ENCODE peak calls at places on chromosomes 1 and 21, in ten cellular contexts. P is body of pancreas, R is lower leg skin, V is uterus, J is adrenal gland, O is NB4, F is tibial nerve, Z is gastrocnemius medialis, G is ovary, E is esophagus muscularis mucosa. C is an unnamed sample.

GRCh38 chr1:73463848-73464247 is 734.1 kb downstream of the LRRIQ3 start:
- DNase-seq in P (no peak), R (no peak), V (no peak), J (no peak), O (no peak), F (no peak), Z (no peak), G (no peak), E (no peak), C (no peak)

GRCh38 chr21:22791986-22792560 is 1793.9 kb downstream of the NCAM2 start:
- DNase-seq in P (peak), R (no peak), V (no peak), J (peak), O (peak), F (peak), Z (no peak), G (no peak), E (no peak), C (no peak)

GRCh38 chr1:3273447-3273846 is 181.0 kb upstream of the ARHGEF16 start:
- DNase-seq in P (no peak), R (no peak), V (no peak), J (no peak), O (no peak), F (no peak), Z (no peak), G (no peak), E (no peak), C (no peak)

GRCh38 chr21:35529141-35529863 is 480.2 kb upstream of the RUNX1 start:
- DNase-seq in P (no peak), R (no peak), V (no peak), J (peak), O (peak), F (no peak), Z (no peak), G (no peak), E (no peak), C (no peak)

GRCh38 chr1:178895928-178896327 is 25.1 kb upstream of the ANGPTL1 start:
- DNase-seq in P (no peak), R (no peak), V (no peak), J (peak), O (no peak), F (no peak), Z (no peak), G (no peak), E (no peak), C (no peak)

GRCh38 chr21:35932232-35932911 is 128.0 kb downstream of the SETD4 start:
- DNase-seq in P (peak), R (peak), V (peak), J (peak), O (peak), F (peak), Z (peak), G (peak), E (peak), C (peak)

GRCh38 chr1:17893891-17894631 is 138.9 kb downstream of the ACTL8 start:
- DNase-seq in P (no peak), R (peak), V (no peak), J (no peak), O (no peak), F (no peak), Z (no peak), G (no peak), E (no peak), C (no peak)

GRCh38 chr1:40439247-40439646 is 11.0 kb upstream of the ZFP69B start:
- DNase-seq in P (no peak), R (no peak), V (no peak), J (no peak), O (no peak), F (no peak), Z (no peak), G (no peak), E (no peak), C (no peak)

GRCh38 chr1:219477861-219478260 is 135.0 kb downstream of the ZC3H11B start:
- DNase-seq in P (no peak), R (peak), V (no peak), J (no peak), O (no peak), F (no peak), Z (no peak), G (no peak), E (no peak), C (no peak)

GRCh38 chr1:162417650-162418049 is 5.7 kb upstream of the SH2D1B start:
- DNase-seq in P (no peak), R (no peak), V (no peak), J (no peak), O (no peak), F (no peak), Z (no peak), G (no peak), E (no peak), C (no peak)

GRCh38 chr1:113399063-113399583 is 8.8 kb downstream of the MAGI3 start:
- DNase-seq in P (no peak), R (no peak), V (no peak), J (no peak), O (no peak), F (no peak), Z (no peak), G (no peak), E (no peak), C (no peak)

GRCh38 chr1:209207701-209208286 is 375.7 kb upstream of the CAMK1G start:
- DNase-seq in P (peak), R (peak), V (peak), J (peak), O (peak), F (peak), Z (no peak), G (peak), E (no peak), C (peak)

GRCh38 chr1:9275161-9275560 is 17.5 kb upstream of the SPSB1 start:
- DNase-seq in P (no peak), R (no peak), V (no peak), J (no peak), O (no peak), F (no peak), Z (no peak), G (no peak), E (no peak), C (no peak)

GRCh38 chr1:15418811-15419515 is 9.3 kb downstream of the EFHD2 start:
- DNase-seq in P (peak), R (no peak), V (no peak), J (peak), O (no peak), F (no peak), Z (no peak), G (no peak), E (no peak), C (no peak)

GRCh38 chr1:17120962-17121837 is 1.9 kb upstream of the PADI2 start:
- DNase-seq in P (no peak), R (no peak), V (no peak), J (peak), O (peak), F (no peak), Z (no peak), G (no peak), E (no peak), C (no peak)

GRCh38 chr21:33668180-33668579 is 25.9 kb downstream of the ITSN1 start:
- DNase-seq in P (no peak), R (no peak), V (no peak), J (peak), O (no peak), F (no peak), Z (no peak), G (no peak), E (no peak), C (no peak)

GRCh38 chr1:10195570-10195969 is 14.8 kb upstream of the KIF1B start:
- DNase-seq in P (no peak), R (no peak), V (no peak), J (no peak), O (no peak), F (no peak), Z (no peak), G (no peak), E (no peak), C (no peak)

GRCh38 chr1:183306317-183307042 is 111.7 kb downstream of the NMNAT2 start:
- DNase-seq in P (peak), R (no peak), V (no peak), J (peak), O (peak), F (no peak), Z (no peak), G (no peak), E (no peak), C (no peak)

GRCh38 chr1:185916866-185917265 is 182.7 kb downstream of the HMCN1 start:
- DNase-seq in P (no peak), R (no peak), V (no peak), J (no peak), O (no peak), F (no peak), Z (no peak), G (no peak), E (no peak), C (no peak)

GRCh38 chr1:89085781-89086180 is 20.8 kb upstream of the GBP1 start:
- DNase-seq in P (peak), R (no peak), V (no peak), J (no peak), O (peak), F (no peak), Z (no peak), G (no peak), E (no peak), C (peak)

GRCh38 chr1:193558491-193559028 is 372.1 kb upstream of the B3GALT2 start:
- DNase-seq in P (no peak), R (no peak), V (no peak), J (peak), O (no peak), F (peak), Z (no peak), G (peak), E (no peak), C (no peak)

GRCh38 chr21:41600961-41601572 is 93.1 kb upstream of the TMPRSS2 start:
- DNase-seq in P (no peak), R (peak), V (no peak), J (no peak), O (no peak), F (no peak), Z (no peak), G (no peak), E (no peak), C (no peak)

GRCh38 chr1:51326839-51327238 is 3.5 kb downstream of the TTC39A start:
- DNase-seq in P (no peak), R (no peak), V (no peak), J (no peak), O (no peak), F (no peak), Z (no peak), G (no peak), E (no peak), C (no peak)

GRCh38 chr1:56844709-56845108 is 9.9 kb upstream of the C8A start:
- DNase-seq in P (no peak), R (no peak), V (no peak), J (no peak), O (no peak), F (no peak), Z (no peak), G (no peak), E (peak), C (no peak)

GRCh38 chr1:226702957-226703831 is 35.9 kb downstream of the ITPKB start:
- DNase-seq in P (peak), R (peak), V (peak), J (peak), O (peak), F (peak), Z (peak), G (peak), E (no peak), C (peak)

GRCh38 chr1:155247667-155248563 is 7.4 kb downstream of the ENTREP3 start:
- DNase-seq in P (no peak), R (no peak), V (no peak), J (no peak), O (no peak), F (no peak), Z (no peak), G (no peak), E (no peak), C (no peak)

GRCh38 chr1:155241851-155242264 is 13.4 kb downstream of the ENTREP3 start:
- DNase-seq in P (no peak), R (no peak), V (no peak), J (peak), O (peak), F (no peak), Z (no peak), G (no peak), E (no peak), C (no peak)

GRCh38 chr1:155245163-155245524 is 10.1 kb downstream of the ENTREP3 start:
- DNase-seq in P (no peak), R (no peak), V (no peak), J (no peak), O (no peak), F (no peak), Z (no peak), G (no peak), E (no peak), C (no peak)

GRCh38 chr1:155242805-155243358 is 12.4 kb downstream of the ENTREP3 start:
- DNase-seq in P (no peak), R (no peak), V (no peak), J (no peak), O (no peak), F (no peak), Z (no peak), G (no peak), E (no peak), C (no peak)

GRCh38 chr1:155244368-155245162 is 10.7 kb downstream of the ENTREP3 start:
- DNase-seq in P (peak), R (peak), V (peak), J (peak), O (peak), F (peak), Z (peak), G (peak), E (peak), C (peak)
- TF ChIP-seq CTCF in P (peak), R (peak), V (peak), J (peak), O (peak), F (peak), Z (peak), G (peak), E (peak), C (no peak)

GRCh38 chr1:153921080-153921802 is 1.5 kb downstream of the GATAD2B start:
- DNase-seq in P (no peak), R (no peak), V (no peak), J (no peak), O (no peak), F (no peak), Z (no peak), G (no peak), E (no peak), C (no peak)
- TF ChIP-seq POLR2A in P (no peak), R (no peak), V (no peak), J (no peak), O (no peak), F (no peak), Z (no peak), G (no peak), E (no peak), C (no peak)

GRCh38 chr21:39180429-39181019 is 2.7 kb downstream of the PSMG1 start:
- DNase-seq in P (no peak), R (no peak), V (no peak), J (no peak), O (peak), F (no peak), Z (no peak), G (no peak), E (no peak), C (no peak)
- TF ChIP-seq CTCF in P (no peak), R (no peak), V (no peak), J (peak), O (peak), F (no peak), Z (no peak), G (no peak), E (no peak), C (peak)

GRCh38 chr1:174401075-174401474 is 46.7 kb upstream of the GPR52 start:
- DNase-seq in P (no peak), R (no peak), V (no peak), J (no peak), O (no peak), F (no peak), Z (no peak), G (no peak), E (no peak), C (no peak)
- TF ChIP-seq POLR2A in P (no peak), R (no peak), V (no peak), J (no peak), O (no peak), F (no peak), Z (no peak), G (no peak), E (no peak), C (no peak)

GRCh38 chr1:11999236-11999635 is 19.0 kb downstream of the MFN2 start:
- DNase-seq in P (no peak), R (no peak), V (no peak), J (no peak), O (no peak), F (no peak), Z (no peak), G (no peak), E (no peak), C (no peak)

GRCh38 chr1:12001996-12002493 is 17.3 kb upstream of the MIIP start:
- DNase-seq in P (no peak), R (no peak), V (no peak), J (no peak), O (no peak), F (no peak), Z (peak), G (no peak), E (no peak), C (peak)

GRCh38 chr1:12003762-12004161 is 15.5 kb upstream of the MIIP start:
- DNase-seq in P (no peak), R (no peak), V (no peak), J (no peak), O (no peak), F (no peak), Z (no peak), G (no peak), E (no peak), C (no peak)

GRCh38 chr1:11998636-11999035 is 18.4 kb downstream of the MFN2 start:
- DNase-seq in P (no peak), R (no peak), V (no peak), J (no peak), O (no peak), F (no peak), Z (no peak), G (no peak), E (no peak), C (no peak)

GRCh38 chr1:12001249-12001917 is 17.9 kb upstream of the MIIP start:
- DNase-seq in P (no peak), R (no peak), V (no peak), J (peak), O (peak), F (peak), Z (no peak), G (peak), E (no peak), C (no peak)
- TF ChIP-seq CTCF in P (no peak), R (no peak), V (peak), J (peak), O (peak), F (peak), Z (no peak), G (no peak), E (peak), C (peak)

GRCh38 chr1:110209715-110210603 is at the start of gene KCNC4:
- DNase-seq in P (peak), R (peak), V (peak), J (peak), O (peak), F (peak), Z (peak), G (peak), E (peak), C (peak)

GRCh38 chr1:110208916-110209650 is 1.0 kb upstream of the KCNC4 start:
- DNase-seq in P (peak), R (no peak), V (no peak), J (no peak), O (peak), F (no peak), Z (no peak), G (no peak), E (no peak), C (no peak)

GRCh38 chr1:110211503-110212164 is 1.5 kb downstream of the KCNC4 start:
- DNase-seq in P (no peak), R (no peak), V (no peak), J (no peak), O (no peak), F (peak), Z (no peak), G (no peak), E (no peak), C (no peak)

GRCh38 chr1:110212165-110213142 is 2.3 kb downstream of the KCNC4 start:
- DNase-seq in P (no peak), R (no peak), V (peak), J (peak), O (no peak), F (no peak), Z (no peak), G (peak), E (no peak), C (no peak)

DNA sequence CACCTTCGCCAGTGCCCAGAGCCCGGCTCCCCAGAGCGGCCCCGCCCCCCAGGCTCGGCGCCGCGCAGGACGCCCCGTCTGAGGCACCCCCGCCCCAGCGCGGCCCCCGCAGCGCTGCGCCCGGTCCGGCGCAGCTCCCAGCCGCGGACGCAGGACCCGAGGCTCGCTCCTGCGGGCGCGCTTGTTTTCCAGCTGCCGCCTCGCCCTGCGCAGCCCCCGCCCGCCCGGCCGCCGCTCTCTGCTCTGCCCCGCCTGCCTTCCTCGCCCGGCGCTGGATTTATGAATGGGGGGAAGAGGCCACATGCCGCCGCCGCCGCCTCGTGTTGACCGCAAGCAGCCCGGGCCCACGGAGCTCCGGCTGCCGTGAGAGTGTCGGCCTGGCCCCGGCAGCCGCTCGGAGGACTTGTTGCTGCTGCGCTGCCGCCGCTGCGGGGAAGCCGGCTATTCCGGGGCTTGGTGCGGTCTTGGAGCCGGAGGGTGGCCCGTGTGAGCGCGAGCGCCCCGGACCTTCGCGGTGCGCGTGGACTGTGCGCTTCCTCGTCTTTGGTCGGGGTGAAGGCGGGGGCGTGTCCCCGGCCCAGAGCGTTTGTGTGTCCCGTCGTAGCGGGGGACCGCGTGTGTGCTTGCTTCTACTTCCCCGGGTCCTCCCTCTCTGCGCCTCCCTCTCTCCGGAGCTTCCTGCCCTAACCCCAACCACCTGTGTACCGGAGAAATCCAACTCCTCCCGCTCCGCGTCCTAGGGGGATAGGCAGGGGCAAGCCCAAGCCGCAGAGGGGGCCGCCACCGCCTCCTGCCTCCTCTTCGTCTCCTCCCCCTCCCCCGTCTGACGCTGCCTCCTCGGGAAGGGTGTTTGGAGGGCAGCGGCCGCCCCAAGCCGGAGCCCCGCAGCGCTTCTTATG is 739 bp downstream of the KCNC4 start:
- DNase-seq in P (peak), R (peak), V (peak), J (peak), O (peak), F (peak), Z (no peak), G (peak), E (no peak), C (peak)
- TF ChIP-seq POLR2A in P (no peak), R (no peak), V (no peak), J (no peak), O (no peak), F (no peak), Z (no peak), G (no peak), E (no peak), C (no peak)

DNA sequence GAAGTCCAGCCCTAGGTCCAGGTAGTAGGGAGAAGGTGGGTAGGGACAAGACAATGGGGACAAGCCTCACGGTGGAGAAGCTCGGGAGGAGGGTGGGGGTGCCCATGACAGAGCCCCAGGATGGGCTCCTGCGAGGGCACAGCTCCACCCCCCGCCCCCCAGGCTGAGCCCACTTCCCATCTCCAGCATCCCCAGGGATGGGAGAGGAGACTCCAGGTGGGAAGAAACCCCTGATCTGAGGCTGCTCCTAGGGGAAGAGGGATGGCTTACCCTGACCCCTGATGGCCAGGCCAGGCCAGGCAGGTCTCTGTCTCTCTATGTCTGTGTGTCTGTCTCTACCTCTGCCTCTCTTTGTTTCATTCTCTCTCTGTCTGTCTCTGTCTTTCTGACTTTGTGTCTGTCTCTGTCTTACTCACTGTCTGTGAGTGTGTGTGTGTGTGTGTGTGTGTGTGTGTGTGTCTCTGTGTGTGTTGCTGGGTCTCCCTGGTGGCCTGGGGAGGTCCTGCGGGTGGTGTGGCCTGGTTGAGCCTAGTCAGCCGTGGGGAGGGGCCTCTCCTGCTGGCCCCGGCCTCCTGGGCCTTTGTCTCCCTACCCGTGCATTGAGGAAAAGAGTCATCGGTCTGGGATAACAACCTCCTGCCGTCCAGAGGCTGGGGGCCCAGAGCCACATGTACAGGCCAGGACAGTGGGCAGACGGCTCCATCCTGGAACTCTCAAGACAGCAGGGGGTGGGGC is 45.7 kb downstream of the WNT9A start:
- DNase-seq in P (no peak), R (no peak), V (no peak), J (no peak), O (no peak), F (no peak), Z (no peak), G (no peak), E (no peak), C (peak)
- TF ChIP-seq CTCF in P (no peak), R (no peak), V (no peak), J (no peak), O (no peak), F (no peak), Z (no peak), G (no peak), E (no peak), C (no peak)